ENCODE peak calls at places on chromosomes 7 and 10, in seven cellular contexts. One of them, this sample, is unnamed.

GRCh38 chr10:131830446-131831130 is 70.2 kb upstream of the PPP2R2D start:
- DNase-seq in HEK293T: no peak
- DNase-seq in iris pigment epithelial cell: no peak
- DNase-seq in germinal center: no peak
- DNase-seq in GM23248: no peak
- DNase-seq in neuronal stem cell: no peak
- DNase-seq in hypothalamus: no peak
- DNase-seq in this sample: no peak

GRCh38 chr7:18900236-18900635 is 217.2 kb downstream of the TWIST1 start:
- DNase-seq in HEK293T: no peak
- DNase-seq in iris pigment epithelial cell: no peak
- DNase-seq in germinal center: no peak
- DNase-seq in GM23248: no peak
- DNase-seq in neuronal stem cell: no peak
- DNase-seq in hypothalamus: no peak
- DNase-seq in this sample: no peak

GRCh38 chr7:1439373-1440363 is 19.6 kb downstream of the MICALL2 start:
- DNase-seq in HEK293T: no peak
- DNase-seq in iris pigment epithelial cell: no peak
- DNase-seq in germinal center: no peak
- DNase-seq in GM23248: no peak
- DNase-seq in neuronal stem cell: no peak
- DNase-seq in hypothalamus: no peak
- DNase-seq in this sample: no peak

GRCh38 chr10:89295597-89295996 is 6.2 kb upstream of the IFIT2 start:
- DNase-seq in HEK293T: no peak
- DNase-seq in iris pigment epithelial cell: peak; percentile 91
- DNase-seq in germinal center: no peak
- DNase-seq in GM23248: peak; percentile 85
- DNase-seq in neuronal stem cell: no peak
- DNase-seq in hypothalamus: no peak
- DNase-seq in this sample: peak; percentile 61

GRCh38 chr10:11861341-11861740 is 38.2 kb downstream of the PROSER2 start:
- DNase-seq in HEK293T: no peak
- DNase-seq in iris pigment epithelial cell: no peak
- DNase-seq in germinal center: no peak
- DNase-seq in GM23248: no peak
- DNase-seq in neuronal stem cell: no peak
- DNase-seq in hypothalamus: no peak
- DNase-seq in this sample: no peak

GRCh38 chr10:72593963-72594362 is 31.9 kb downstream of the MICU1 start:
- DNase-seq in HEK293T: no peak
- DNase-seq in iris pigment epithelial cell: no peak
- DNase-seq in germinal center: no peak
- DNase-seq in GM23248: no peak
- DNase-seq in neuronal stem cell: no peak
- DNase-seq in hypothalamus: no peak
- DNase-seq in this sample: no peak

GRCh38 chr10:100817268-100817839 is 72.0 kb downstream of the PAX2 start:
- DNase-seq in HEK293T: peak; percentile 68
- DNase-seq in iris pigment epithelial cell: no peak
- DNase-seq in germinal center: no peak
- DNase-seq in GM23248: no peak
- DNase-seq in neuronal stem cell: no peak
- DNase-seq in hypothalamus: no peak
- DNase-seq in this sample: no peak

GRCh38 chr10:13890617-13891541 is 304.1 kb downstream of the PRPF18 start:
- DNase-seq in HEK293T: no peak
- DNase-seq in iris pigment epithelial cell: peak; percentile 46
- DNase-seq in germinal center: no peak
- DNase-seq in GM23248: peak; percentile 74
- DNase-seq in neuronal stem cell: peak; percentile 30
- DNase-seq in hypothalamus: peak; percentile 51
- DNase-seq in this sample: peak; percentile 62

This sample was measured in AG20443.